ENCODE peak calls at places on chromosomes 5 and 9, in six cellular contexts. V is HCT116, F is sigmoid colon, H is GM23338, T is K562, R is prostate gland. L is an unnamed sample.

GRCh38 chr5:161258438-161258837 is 288.1 kb downstream of the GABRB2 start:
- DNase-seq in V (no peak), F (no peak), H (no peak), T (no peak), R (no peak), L (no peak)

GRCh38 chr5:125274938-125275759 is 528.7 kb upstream of the ZNF608 start:
- DNase-seq in V (no peak), F (no peak), H (no peak), T (no peak), R (no peak), L (no peak)

GRCh38 chr5:153900703-153901395 is 137.9 kb downstream of the FAM114A2 start:
- DNase-seq in V (no peak), F (no peak), H (no peak), T (no peak), R (no peak), L (no peak)

GRCh38 chr9:19186240-19186639 is 44.3 kb upstream of the DENND4C start:
- DNase-seq in V (no peak), F (no peak), H (no peak), T (no peak), R (no peak), L (no peak)

GRCh38 chr9:133647148-133647547 is 11.0 kb downstream of the DBH start:
- DNase-seq in V (no peak), F (no peak), H (no peak), T (no peak), R (no peak), L (no peak)

GRCh38 chr5:157167219-157167621 is 1.2 kb upstream of the GARIN3 start:
- DNase-seq in V (no peak), F (no peak), H (no peak), T (no peak), R (no peak), L (no peak)

GRCh38 chr9:71663931-71664459 is 104.3 kb downstream of the CEMIP2 start:
- DNase-seq in V (no peak), F (no peak), H (peak), T (no peak), R (no peak), L (no peak)

GRCh38 chr9:124685217-124685616 is 85.9 kb downstream of the NR6A1 start:
- DNase-seq in V (no peak), F (no peak), H (no peak), T (no peak), R (no peak), L (no peak)

GRCh38 chr5:15703901-15704300 is 203.9 kb downstream of the FBXL7 start:
- DNase-seq in V (no peak), F (no peak), H (no peak), T (no peak), R (no peak), L (no peak)

GRCh38 chr5:68012429-68012828 is 203.1 kb upstream of the PIK3R1 start:
- DNase-seq in V (no peak), F (no peak), H (no peak), T (no peak), R (no peak), L (no peak)

GRCh38 chr9:38044706-38045105 is 24.3 kb downstream of the SHB start:
- DNase-seq in V (no peak), F (no peak), H (no peak), T (no peak), R (no peak), L (no peak)

GRCh38 chr5:15500326-15500958 is 462 bp downstream of the FBXL7 start:
- DNase-seq in V (no peak), F (peak), H (peak), T (no peak), R (peak), L (no peak)

GRCh38 chr5:35354751-35355150 is 124.5 kb upstream of the PRLR start:
- DNase-seq in V (no peak), F (no peak), H (no peak), T (no peak), R (no peak), L (no peak)

GRCh38 chr5:67773439-67773988 is 442.0 kb upstream of the PIK3R1 start:
- DNase-seq in V (peak), F (peak), H (no peak), T (no peak), R (no peak), L (no peak)

GRCh38 chr9:93650448-93650847 is 74.1 kb downstream of the PHF2 start:
- DNase-seq in V (no peak), F (peak), H (no peak), T (no peak), R (no peak), L (no peak)

GRCh38 chr9:121640076-121640475 is 11.4 kb upstream of the DAB2IP start:
- DNase-seq in V (no peak), F (peak), H (peak), T (peak), R (peak), L (peak)

GRCh38 chr5:154194348-154195329 is 4.1 kb downstream of the GALNT10 start:
- DNase-seq in V (no peak), F (no peak), H (peak), T (no peak), R (peak), L (no peak)

GRCh38 chr9:26228273-26228672 is 550.0 kb upstream of the TUSC1 start:
- DNase-seq in V (no peak), F (no peak), H (no peak), T (no peak), R (no peak), L (no peak)

GRCh38 chr5:62115009-62115408 is 191.0 kb upstream of the KIF2A start:
- DNase-seq in V (no peak), F (no peak), H (no peak), T (no peak), R (no peak), L (no peak)

GRCh38 chr9:89808076-89808701 is 203.4 kb downstream of the GADD45G start:
- DNase-seq in V (no peak), F (no peak), H (peak), T (no peak), R (no peak), L (no peak)

GRCh38 chr5:32852535-32852934 is 141.4 kb downstream of the NPR3 start:
- DNase-seq in V (no peak), F (no peak), H (peak), T (no peak), R (no peak), L (no peak)

GRCh38 chr5:27137329-27137728 is 98.9 kb upstream of the CDH9 start:
- DNase-seq in V (no peak), F (no peak), H (no peak), T (no peak), R (no peak), L (no peak)

GRCh38 chr5:135223891-135224625 is 175.0 kb downstream of the MACROH2A1 start:
- DNase-seq in V (no peak), F (peak), H (no peak), T (no peak), R (no peak), L (no peak)

GRCh38 chr5:138720840-138721239 is 32.4 kb upstream of the CTNNA1 start:
- DNase-seq in V (no peak), F (no peak), H (peak), T (no peak), R (no peak), L (no peak)

GRCh38 chr9:99921875-99922710 is 15.6 kb downstream of the STX17 start:
- DNase-seq in V (no peak), F (no peak), H (no peak), T (no peak), R (no peak), L (no peak)

GRCh38 chr5:100646011-100646410 is 110.8 kb downstream of the FAM174A start:
- DNase-seq in V (no peak), F (no peak), H (no peak), T (no peak), R (no peak), L (no peak)

GRCh38 chr9:12753931-12754330 is 20.9 kb upstream of the LURAP1L start:
- DNase-seq in V (no peak), F (no peak), H (no peak), T (no peak), R (no peak), L (no peak)

GRCh38 chr5:81213070-81213469 is 20.1 kb upstream of the CKMT2 start:
- DNase-seq in V (no peak), F (no peak), H (no peak), T (no peak), R (no peak), L (no peak)

GRCh38 chr5:139245637-139246335 is 47.6 kb upstream of the SIL1 start:
- DNase-seq in V (no peak), F (no peak), H (no peak), T (no peak), R (no peak), L (no peak)

GRCh38 chr5:18010053-18010452 is 375.8 kb downstream of the TAF11L14 start:
- DNase-seq in V (no peak), F (no peak), H (peak), T (no peak), R (no peak), L (no peak)

GRCh38 chr9:107183176-107183575 is 99.9 kb upstream of the RAD23B start:
- DNase-seq in V (no peak), F (no peak), H (no peak), T (no peak), R (no peak), L (no peak)

GRCh38 chr9:93677061-93677571 is 100.7 kb downstream of the PHF2 start:
- DNase-seq in V (no peak), F (no peak), H (no peak), T (no peak), R (no peak), L (peak)

GRCh38 chr5:120507197-120507596 is 43.1 kb downstream of the PRR16 start:
- DNase-seq in V (no peak), F (no peak), H (no peak), T (no peak), R (no peak), L (no peak)

GRCh38 chr5:121138952-121139351 is 674.9 kb downstream of the PRR16 start:
- DNase-seq in V (no peak), F (no peak), H (no peak), T (no peak), R (no peak), L (no peak)

GRCh38 chr5:4229414-4229813 is 633.8 kb downstream of the IRX1 start:
- DNase-seq in V (no peak), F (no peak), H (no peak), T (no peak), R (no peak), L (no peak)

GRCh38 chr9:104682642-104683041 is 11.7 kb upstream of the OR13D1 start:
- DNase-seq in V (peak), F (no peak), H (peak), T (peak), R (peak), L (no peak)

GRCh38 chr5:76294573-76294972 is 108.5 kb upstream of the IQGAP2 start:
- DNase-seq in V (no peak), F (no peak), H (no peak), T (no peak), R (no peak), L (peak)

DNA sequence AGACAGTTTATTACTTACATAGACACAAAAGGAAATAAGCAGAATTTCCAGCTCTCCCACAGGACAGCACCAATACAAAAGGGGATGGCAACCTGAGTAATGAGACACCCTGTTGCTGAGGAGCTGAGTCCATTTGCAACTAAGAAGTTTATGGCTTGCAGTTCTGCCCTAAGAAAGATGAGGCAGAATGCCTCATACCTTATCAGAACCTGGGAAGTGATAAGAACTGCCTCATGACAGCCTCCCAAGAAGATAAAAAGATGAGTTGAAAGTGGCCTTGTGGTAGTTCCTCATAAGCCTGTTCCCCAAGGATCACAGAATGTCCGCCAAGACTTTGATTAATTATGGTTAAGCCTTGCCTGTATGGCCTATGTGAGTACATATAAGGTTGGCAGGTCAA is 41.7 kb downstream of the ZMAT2 start:
- DNase-seq in V (no peak), F (no peak), H (no peak), T (no peak), R (no peak), L (no peak)
- TF ChIP-seq POLR2AphosphoS5 in V (no peak), F (no peak), H (no peak), T (no peak), R (no peak), L (no peak)

DNA sequence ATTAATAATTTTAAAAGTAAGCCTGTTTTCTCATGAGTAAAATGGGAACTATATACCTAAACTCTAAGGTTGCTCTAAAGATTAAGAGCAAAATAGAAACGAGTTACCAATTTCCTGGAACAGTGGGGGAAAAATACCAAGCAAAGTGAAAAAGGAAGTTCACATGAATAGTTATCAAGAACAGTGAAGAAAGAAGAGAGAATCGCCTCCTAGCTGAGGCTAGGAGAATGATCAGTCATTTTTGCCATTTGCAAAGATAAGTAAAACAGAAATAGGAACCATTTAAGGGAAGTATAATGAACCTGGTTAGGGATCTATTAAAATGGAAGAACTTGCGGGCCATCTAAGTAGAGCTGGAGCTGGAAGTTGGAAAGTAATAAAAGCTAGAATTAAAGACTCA is 50.7 kb downstream of the P4HA2 start:
- DNase-seq in V (no peak), F (no peak), H (no peak), T (no peak), R (no peak), L (no peak)
- TF ChIP-seq CTCF in V (peak), F (no peak), H (no peak), T (peak), R (no peak), L (no peak)

DNA sequence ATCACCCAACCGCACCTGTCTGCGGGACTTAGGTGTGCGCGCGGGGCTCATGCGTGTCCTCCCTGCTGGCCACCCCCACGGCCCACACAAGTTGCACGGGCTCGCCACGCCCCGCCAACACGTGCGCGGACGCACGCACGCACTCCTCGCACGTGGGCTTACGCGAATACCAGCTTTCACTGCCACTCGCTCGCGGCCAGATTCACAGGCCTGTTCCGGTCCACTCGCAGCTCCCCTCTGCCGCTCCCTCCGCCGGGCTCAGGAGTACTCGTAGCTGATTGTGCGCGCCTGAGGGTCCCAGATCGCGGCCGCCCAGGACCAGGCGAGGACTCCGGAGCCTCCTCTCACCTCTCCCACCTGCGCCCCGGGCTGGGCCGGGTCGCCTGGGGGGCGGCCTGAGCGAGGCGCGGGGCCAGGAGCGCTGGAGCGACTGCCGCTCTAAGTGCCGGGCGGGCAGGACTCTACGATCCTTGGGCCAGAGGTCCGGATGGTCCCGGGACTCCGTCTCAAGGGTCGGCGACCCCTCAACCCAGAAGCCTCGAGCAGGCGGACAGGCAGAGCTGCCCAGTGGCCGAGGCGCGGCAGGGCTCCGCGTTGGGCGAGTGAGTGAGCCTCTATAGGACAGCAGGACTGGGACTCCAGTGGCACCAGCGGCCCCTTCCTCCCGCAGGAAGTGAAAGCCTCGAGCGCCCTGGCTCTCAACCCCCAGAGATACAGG is 3.4 kb downstream of the PCDHGC5 start:
- DNase-seq in V (no peak), F (peak), H (peak), T (no peak), R (no peak), L (no peak)
- TF ChIP-seq POLR2AphosphoS5 in V (no peak), F (no peak), H (no peak), T (no peak), R (no peak), L (no peak)

GRCh38 chr9:84677080-84677479 is 7.6 kb downstream of the NTRK2 start:
- DNase-seq in V (no peak), F (no peak), H (no peak), T (no peak), R (no peak), L (no peak)

GRCh38 chr9:84673806-84674205 is 4.3 kb downstream of the NTRK2 start:
- DNase-seq in V (no peak), F (no peak), H (no peak), T (no peak), R (no peak), L (no peak)

GRCh38 chr9:84679571-84679970 is 10.0 kb downstream of the NTRK2 start:
- DNase-seq in V (no peak), F (no peak), H (no peak), T (no peak), R (no peak), L (no peak)
- TF ChIP-seq CTCF in V (no peak), F (no peak), H (no peak), T (no peak), R (no peak), L (no peak)

DNA sequence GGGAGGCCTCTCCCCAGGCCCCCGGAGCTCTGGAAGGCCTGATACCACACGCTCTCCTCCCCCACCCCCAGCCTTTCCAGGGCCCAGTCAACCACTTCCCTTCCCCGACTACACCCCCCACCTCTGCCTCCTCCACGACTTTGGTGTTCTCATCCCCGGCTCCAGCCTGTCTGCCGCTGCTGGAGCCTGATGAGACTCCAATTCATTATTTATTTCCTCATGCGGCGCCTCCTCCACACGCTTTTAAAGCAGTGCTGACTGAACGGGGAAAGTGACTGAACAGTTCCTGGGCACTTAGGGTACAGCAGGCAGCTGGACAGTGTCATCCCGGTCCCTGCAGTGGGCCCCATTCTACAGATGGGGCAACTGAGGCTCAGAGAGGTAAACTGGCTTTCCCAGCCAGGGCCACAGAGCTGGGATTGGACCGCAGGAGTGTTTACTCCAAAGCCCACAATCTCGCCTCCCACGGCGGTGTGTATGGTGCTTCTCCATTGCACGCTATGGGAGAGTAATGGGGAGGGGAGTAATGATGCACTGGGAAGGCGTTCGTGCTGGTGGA is 15.9 kb upstream of the RPL26L1 start:
- DNase-seq in V (no peak), F (no peak), H (peak), T (peak), R (no peak), L (no peak)
- TF ChIP-seq POLR2AphosphoS5 in V (no peak), F (no peak), H (no peak), T (peak), R (no peak), L (no peak)

GRCh38 chr9:97895695-97896332 is 26.5 kb downstream of the TRMO start:
- DNase-seq in V (peak), F (no peak), H (peak), T (peak), R (no peak), L (no peak)
- TF ChIP-seq CTCF in V (peak), F (no peak), H (peak), T (peak), R (no peak), L (no peak)

DNA sequence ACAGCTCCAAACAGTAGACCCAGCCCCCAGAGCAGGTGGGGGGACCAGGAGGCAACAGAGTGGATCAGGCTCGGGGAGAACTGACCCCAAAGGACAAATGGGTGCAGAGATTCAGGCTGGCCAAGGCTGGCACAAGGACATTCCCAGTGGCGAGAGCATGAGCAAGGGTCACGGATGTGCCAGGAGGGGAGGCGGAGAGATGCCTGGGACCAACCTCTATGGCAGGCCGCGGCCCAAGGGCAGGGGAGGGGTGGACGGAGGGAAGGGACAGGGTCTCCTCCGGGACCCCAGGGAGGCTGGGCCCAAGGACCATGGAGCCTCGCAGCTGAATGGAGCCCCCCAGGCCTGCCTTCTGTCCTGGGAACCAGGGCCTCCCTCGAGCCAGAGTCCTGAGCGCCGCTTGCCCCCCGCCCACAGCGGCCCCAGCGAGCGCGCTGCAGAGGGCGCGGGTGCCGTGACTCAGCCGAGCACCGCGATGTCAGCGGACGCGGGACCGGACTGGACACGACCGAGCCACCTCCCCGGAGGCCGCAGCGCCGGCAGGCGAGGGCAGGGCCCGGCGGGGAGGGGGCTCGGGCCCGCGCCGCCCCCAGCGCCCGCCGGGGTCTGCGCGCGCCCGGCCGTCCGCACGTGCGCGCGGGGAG is 546 bp downstream of the ABCA2 start:
- DNase-seq in V (no peak), F (no peak), H (peak), T (peak), R (no peak), L (no peak)
- TF ChIP-seq POLR2AphosphoS5 in V (no peak), F (no peak), H (no peak), T (no peak), R (no peak), L (no peak)